ENCODE peak calls at places on chromosome 3, in six cellular contexts. One of them, this sample, is unnamed.

GRCh38 chr3:48446425-48447193 is at the start of gene ATRIP:
- DNase-seq in lower leg skin: peak; percentile 98
- DNase-seq in HepG2: peak; percentile 80
- DNase-seq in stomach: peak; percentile 92
- DNase-seq in uterus: peak; percentile 90
- DNase-seq in A549: peak; percentile 89
- DNase-seq in this sample: peak; percentile 94

GRCh38 chr3:23763040-23763477 is 42.7 kb upstream of the UBE2E1 start:
- DNase-seq in lower leg skin: no peak
- DNase-seq in HepG2: no peak
- DNase-seq in stomach: no peak
- DNase-seq in uterus: peak; percentile 54
- DNase-seq in A549: no peak
- DNase-seq in this sample: peak; percentile 49

GRCh38 chr3:106827515-106828213 is 549.6 kb upstream of the CCDC54 start:
- DNase-seq in lower leg skin: no peak
- DNase-seq in HepG2: no peak
- DNase-seq in stomach: no peak
- DNase-seq in uterus: no peak
- DNase-seq in A549: no peak
- DNase-seq in this sample: no peak

GRCh38 chr3:102531686-102532085 is 96.9 kb downstream of the ZPLD1 start:
- DNase-seq in lower leg skin: no peak
- DNase-seq in HepG2: no peak
- DNase-seq in stomach: no peak
- DNase-seq in uterus: no peak
- DNase-seq in A549: no peak
- DNase-seq in this sample: no peak

GRCh38 chr3:134677196-134677986 is 26.6 kb upstream of the KY start:
- DNase-seq in lower leg skin: no peak
- DNase-seq in HepG2: peak; percentile 23
- DNase-seq in stomach: no peak
- DNase-seq in uterus: no peak
- DNase-seq in A549: peak; percentile 19
- DNase-seq in this sample: peak; percentile 64

GRCh38 chr3:157551961-157552360 is 48.7 kb upstream of the VEPH1 start:
- DNase-seq in lower leg skin: no peak
- DNase-seq in HepG2: no peak
- DNase-seq in stomach: no peak
- DNase-seq in uterus: no peak
- DNase-seq in A549: no peak
- DNase-seq in this sample: no peak

GRCh38 chr3:107432013-107432515 is 54.8 kb downstream of the CCDC54 start:
- DNase-seq in lower leg skin: no peak
- DNase-seq in HepG2: no peak
- DNase-seq in stomach: no peak
- DNase-seq in uterus: peak; percentile 27
- DNase-seq in A549: peak; percentile 8
- DNase-seq in this sample: no peak

GRCh38 chr3:67028385-67028784 is 30.3 kb downstream of the KBTBD8 start:
- DNase-seq in lower leg skin: no peak
- DNase-seq in HepG2: no peak
- DNase-seq in stomach: no peak
- DNase-seq in uterus: no peak
- DNase-seq in A549: no peak
- DNase-seq in this sample: no peak

GRCh38 chr3:25580534-25580933 is 84.2 kb downstream of the TOP2B start:
- DNase-seq in lower leg skin: no peak
- DNase-seq in HepG2: no peak
- DNase-seq in stomach: no peak
- DNase-seq in uterus: no peak
- DNase-seq in A549: no peak
- DNase-seq in this sample: no peak

GRCh38 chr3:37458162-37458895 is 283.9 kb upstream of the LRRFIP2 start:
- DNase-seq in lower leg skin: no peak
- DNase-seq in HepG2: no peak
- DNase-seq in stomach: no peak
- DNase-seq in uterus: peak; percentile 66
- DNase-seq in A549: no peak
- DNase-seq in this sample: peak; percentile 37

GRCh38 chr3:186998937-186999368 is 68.6 kb downstream of the ST6GAL1 start:
- DNase-seq in lower leg skin: peak; percentile 57
- DNase-seq in HepG2: no peak
- DNase-seq in stomach: no peak
- DNase-seq in uterus: no peak
- DNase-seq in A549: no peak
- DNase-seq in this sample: no peak

GRCh38 chr3:143811602-143812001 is 36.7 kb downstream of the SLC9A9 start:
- DNase-seq in lower leg skin: peak; percentile 91
- DNase-seq in HepG2: no peak
- DNase-seq in stomach: no peak
- DNase-seq in uterus: peak; percentile 41
- DNase-seq in A549: no peak
- DNase-seq in this sample: no peak

GRCh38 chr3:29540544-29540943 is 259.7 kb downstream of the RBMS3 start:
- DNase-seq in lower leg skin: no peak
- DNase-seq in HepG2: no peak
- DNase-seq in stomach: no peak
- DNase-seq in uterus: no peak
- DNase-seq in A549: no peak
- DNase-seq in this sample: no peak

GRCh38 chr3:29515451-29515850 is 234.6 kb downstream of the RBMS3 start:
- DNase-seq in lower leg skin: no peak
- DNase-seq in HepG2: no peak
- DNase-seq in stomach: no peak
- DNase-seq in uterus: no peak
- DNase-seq in A549: peak; percentile 19
- DNase-seq in this sample: peak; percentile 7

GRCh38 chr3:31346542-31346979 is 186.2 kb upstream of the STT3B start:
- DNase-seq in lower leg skin: no peak
- DNase-seq in HepG2: peak; percentile 87
- DNase-seq in stomach: no peak
- DNase-seq in uterus: no peak
- DNase-seq in A549: no peak
- DNase-seq in this sample: no peak

GRCh38 chr3:180804871-180805430 is 107.5 kb upstream of the FXR1 start:
- DNase-seq in lower leg skin: no peak
- DNase-seq in HepG2: peak; percentile 29
- DNase-seq in stomach: no peak
- DNase-seq in uterus: no peak
- DNase-seq in A549: peak; percentile 12
- DNase-seq in this sample: no peak

GRCh38 chr3:71066356-71066755 is 517.2 kb downstream of the FOXP1 start:
- DNase-seq in lower leg skin: no peak
- DNase-seq in HepG2: no peak
- DNase-seq in stomach: peak; percentile 73
- DNase-seq in uterus: no peak
- DNase-seq in A549: no peak
- DNase-seq in this sample: peak; percentile 61

DNA sequence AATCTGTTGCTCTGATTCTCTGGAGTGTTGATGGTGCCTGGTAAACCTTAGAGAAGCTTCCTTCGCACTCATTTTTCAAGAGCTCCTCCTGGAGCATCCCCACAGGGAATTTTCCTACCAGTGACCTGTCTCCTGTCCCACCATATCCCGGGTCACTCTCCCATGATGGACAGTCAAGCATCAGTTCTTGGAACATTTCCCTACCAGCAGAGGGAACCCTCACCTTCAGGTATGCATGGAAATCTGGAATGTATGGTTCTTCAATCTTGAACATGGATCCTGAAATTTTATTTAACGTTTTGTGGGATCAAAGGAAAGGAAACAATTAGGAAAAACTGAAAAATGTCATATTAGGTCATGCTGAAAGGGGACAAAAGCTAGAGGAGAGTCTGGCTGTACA is 153.8 kb downstream of the SPATA16 start:
- DNase-seq in lower leg skin: no peak
- DNase-seq in HepG2: peak; percentile 16
- DNase-seq in stomach: no peak
- DNase-seq in uterus: no peak
- DNase-seq in A549: peak; percentile 36
- DNase-seq in this sample: no peak
- TF ChIP-seq CTCF in lower leg skin: no peak
- TF ChIP-seq CTCF in HepG2: peak; percentile 59
- TF ChIP-seq CTCF in stomach: no peak
- TF ChIP-seq CTCF in uterus: no peak
- TF ChIP-seq CTCF in A549: peak; percentile 25
- TF ChIP-seq CTCF in this sample: peak; percentile 8

DNA sequence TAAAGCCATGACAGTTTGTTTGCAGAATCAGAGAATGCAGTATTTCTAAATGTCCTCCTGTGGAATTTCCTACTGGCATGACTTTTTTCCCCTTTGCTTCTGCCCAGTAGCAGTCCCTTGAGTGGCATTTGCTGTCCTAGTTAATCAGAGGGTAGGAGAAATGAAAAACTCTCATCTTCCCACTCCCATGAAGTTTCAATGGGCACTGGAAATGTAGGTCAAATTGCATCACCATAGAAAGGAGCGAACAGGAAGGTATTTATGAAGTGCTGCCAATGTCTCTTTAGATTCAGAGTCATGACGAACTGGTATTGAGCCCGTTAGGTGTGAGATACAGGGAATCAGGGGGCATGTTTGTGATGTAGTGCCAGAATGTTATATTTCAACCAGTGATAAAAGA is 23.2 kb downstream of the ATXN7 start:
- DNase-seq in lower leg skin: no peak
- DNase-seq in HepG2: no peak
- DNase-seq in stomach: no peak
- DNase-seq in uterus: no peak
- DNase-seq in A549: no peak
- DNase-seq in this sample: no peak
- H3K4me3 ChIP-seq in lower leg skin: no peak overlapping the region
- H3K4me3 ChIP-seq in HepG2: no peak overlapping the region
- H3K4me3 ChIP-seq in stomach: no peak overlapping the region
- H3K4me3 ChIP-seq in uterus: no peak overlapping the region
- H3K4me3 ChIP-seq in A549: no peak overlapping the region
- H3K4me3 ChIP-seq in this sample: no peak overlapping the region

GRCh38 chr3:5314897-5315296 is 127.4 kb downstream of the EDEM1 start:
- DNase-seq in lower leg skin: no peak
- DNase-seq in HepG2: no peak
- DNase-seq in stomach: no peak
- DNase-seq in uterus: no peak
- DNase-seq in A549: no peak
- DNase-seq in this sample: no peak
- TF ChIP-seq POLR2A in lower leg skin: no peak
- TF ChIP-seq POLR2A in HepG2: no peak
- TF ChIP-seq POLR2A in stomach: no peak
- TF ChIP-seq POLR2A in uterus: no peak
- TF ChIP-seq POLR2A in A549: no peak
- TF ChIP-seq POLR2A in this sample: no peak

GRCh38 chr3:4977889-4978258 is 1.4 kb upstream of the BHLHE40 start:
- DNase-seq in lower leg skin: no peak
- DNase-seq in HepG2: no peak
- DNase-seq in stomach: no peak
- DNase-seq in uterus: no peak
- DNase-seq in A549: no peak
- DNase-seq in this sample: no peak

GRCh38 chr3:4977001-4977888 is 2.0 kb upstream of the BHLHE40 start:
- DNase-seq in lower leg skin: peak; percentile 95
- DNase-seq in HepG2: peak; percentile 84
- DNase-seq in stomach: peak; percentile 75
- DNase-seq in uterus: peak; percentile 86
- DNase-seq in A549: peak; percentile 88
- DNase-seq in this sample: peak; percentile 91

GRCh38 chr3:4978259-4978965 is 825 bp upstream of the BHLHE40 start:
- DNase-seq in lower leg skin: peak; percentile 99
- DNase-seq in HepG2: peak; percentile 91
- DNase-seq in stomach: peak; percentile 95
- DNase-seq in uterus: peak; percentile 98
- DNase-seq in A549: peak; percentile 98
- DNase-seq in this sample: peak; percentile 98

GRCh38 chr3:4974154-4974553 is 5.1 kb upstream of the BHLHE40 start:
- DNase-seq in lower leg skin: no peak
- DNase-seq in HepG2: no peak
- DNase-seq in stomach: no peak
- DNase-seq in uterus: no peak
- DNase-seq in A549: no peak
- DNase-seq in this sample: no peak

DNA sequence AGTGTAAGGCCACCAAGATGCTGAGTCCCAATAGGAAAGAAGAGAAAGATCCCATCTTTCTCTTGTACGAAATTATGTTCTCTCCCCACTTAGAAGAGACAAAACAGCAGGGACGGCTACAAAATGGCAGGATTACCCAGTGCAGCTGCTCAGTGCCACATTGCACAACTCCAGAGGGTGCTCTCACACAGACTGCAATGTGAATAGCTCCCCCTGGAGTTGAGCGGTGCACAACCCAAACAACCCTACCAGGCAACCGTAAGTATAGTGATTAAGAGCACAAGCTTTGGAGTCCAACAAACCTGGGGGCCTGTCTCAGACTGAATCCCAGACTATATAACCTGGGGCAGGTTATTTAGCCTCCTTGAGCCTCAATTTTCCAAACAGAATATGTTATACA is 3.1 kb upstream of the BHLHE40 start:
- DNase-seq in lower leg skin: no peak
- DNase-seq in HepG2: peak; percentile 79
- DNase-seq in stomach: peak; percentile 48
- DNase-seq in uterus: no peak
- DNase-seq in A549: peak; percentile 94
- DNase-seq in this sample: peak; percentile 94
- TF ChIP-seq CTCF in lower leg skin: no peak
- TF ChIP-seq CTCF in HepG2: peak; percentile 88
- TF ChIP-seq CTCF in stomach: no peak
- TF ChIP-seq CTCF in uterus: peak; percentile 22
- TF ChIP-seq CTCF in A549: peak; percentile 87
- TF ChIP-seq CTCF in this sample: peak; percentile 79